ENCODE peak calls at places on chromosomes 2 and 18, in seven cellular contexts. L is NCI-H1092, K is esophagus squamous epithelium, N is SJSA1, U is psoas muscle, R is mesendoderm, P is upper lobe of right lung. F is an unnamed sample.

GRCh38 chr2:43731211-43731610 is 42.6 kb upstream of the DYNC2LI1 start:
- DNase-seq in P (no peak), U (no peak), K (no peak), N (no peak), R (no peak), L (no peak), F (no peak)

GRCh38 chr2:96409543-96410184 is 74.1 kb downstream of the NCAPH start:
- DNase-seq in N (no peak), U (no peak), P (no peak), L (peak), K (no peak), R (no peak), F (no peak)

GRCh38 chr2:174931724-174932123 is 73.5 kb downstream of the CHN1 start:
- DNase-seq in L (no peak), R (peak), P (no peak), N (no peak), K (no peak), U (no peak), F (no peak)

GRCh38 chr2:134567666-134568065 is 151.1 kb downstream of the TMEM163 start:
- DNase-seq in N (no peak), R (no peak), K (no peak), L (no peak), U (no peak), P (no peak), F (no peak)

GRCh38 chr2:234596696-234597575 is 100.1 kb upstream of the ARL4C start:
- DNase-seq in K (no peak), R (no peak), P (no peak), N (no peak), L (no peak), U (no peak), F (no peak)

GRCh38 chr2:95390881-95391321 is 11.6 kb upstream of the FAHD2A start:
- DNase-seq in R (no peak), L (no peak), K (no peak), P (no peak), U (no peak), N (no peak), F (no peak)

GRCh38 chr2:8453904-8454302 is 228.0 kb upstream of the ID2 start:
- DNase-seq in R (peak), P (no peak), N (no peak), U (no peak), L (no peak), K (no peak), F (no peak)

GRCh38 chr2:9652267-9652666 is 21.5 kb upstream of the YWHAQ start:
- DNase-seq in R (no peak), L (no peak), N (no peak), U (no peak), P (no peak), K (no peak), F (no peak)

GRCh38 chr2:169965495-169965894 is 138.2 kb downstream of the UBR3 start:
- DNase-seq in U (no peak), P (no peak), N (no peak), R (no peak), L (no peak), K (no peak), F (no peak)

GRCh38 chr2:123514808-123515207 is 510.3 kb upstream of the CNTNAP5 start:
- DNase-seq in K (no peak), P (no peak), R (peak), L (no peak), N (no peak), U (no peak), F (no peak)

GRCh38 chr18:8890957-8891464 is 185.7 kb downstream of the MTCL1 start:
- DNase-seq in L (no peak), N (peak), P (no peak), K (no peak), R (peak), U (no peak), F (no peak)

GRCh38 chr2:143473206-143473605 is 344.0 kb downstream of the ARHGAP15 start:
- DNase-seq in L (no peak), K (no peak), P (no peak), U (no peak), R (no peak), N (no peak), F (no peak)

GRCh38 chr2:119389615-119390306 is 23.0 kb downstream of the DBI start:
- DNase-seq in P (no peak), U (peak), K (no peak), L (no peak), R (no peak), N (no peak), F (no peak)

GRCh38 chr2:219178377-219179175 is 501 bp downstream of the RETREG2 start:
- DNase-seq in U (peak), K (no peak), P (no peak), L (no peak), R (peak), N (peak), F (peak)

GRCh38 chr2:196808281-196808680 is 874 bp downstream of the C2orf66 start:
- DNase-seq in R (peak), L (no peak), K (no peak), N (no peak), P (no peak), U (no peak), F (no peak)

GRCh38 chr18:140670-141266 is 17.6 kb upstream of the USP14 start:
- DNase-seq in R (no peak), P (no peak), N (no peak), L (no peak), K (no peak), U (no peak), F (no peak)

GRCh38 chr18:37529296-37529695 is 36.3 kb downstream of the CELF4 start:
- DNase-seq in K (no peak), U (no peak), L (no peak), R (no peak), P (no peak), N (no peak), F (no peak)

GRCh38 chr2:176428943-176429469 is 159.8 kb downstream of the MTX2 start:
- DNase-seq in U (no peak), K (no peak), P (no peak), R (no peak), N (no peak), L (no peak), F (no peak)

GRCh38 chr18:41989508-41989907 is 34.5 kb downstream of the PIK3C3 start:
- DNase-seq in U (no peak), K (no peak), R (no peak), P (no peak), N (no peak), L (no peak), F (no peak)

GRCh38 chr2:925711-926110 is 24.9 kb upstream of the SNTG2 start:
- DNase-seq in K (no peak), P (no peak), N (no peak), L (no peak), U (no peak), R (no peak), F (no peak)

GRCh38 chr2:231104115-231104713 is 20.6 kb downstream of the HTR2B start:
- DNase-seq in K (peak), P (no peak), R (peak), N (peak), L (no peak), U (peak), F (peak)

GRCh38 chr2:212735648-212736047 is 197.0 kb upstream of the ERBB4 start:
- DNase-seq in K (no peak), P (no peak), N (no peak), R (no peak), U (no peak), L (no peak), F (no peak)

GRCh38 chr2:222024934-222025890 is 273.6 kb downstream of the PAX3 start:
- DNase-seq in U (no peak), R (peak), K (no peak), P (no peak), N (no peak), L (peak), F (no peak)

GRCh38 chr2:205889073-205889472 is 196.9 kb downstream of the INO80D start:
- DNase-seq in P (no peak), N (no peak), L (no peak), R (no peak), K (no peak), U (no peak), F (no peak)

GRCh38 chr2:143161982-143162837 is 33.0 kb downstream of the ARHGAP15 start:
- DNase-seq in N (no peak), U (peak), R (peak), L (peak), K (no peak), P (no peak), F (peak)

GRCh38 chr2:69385443-69386151 is 1.4 kb downstream of the GFPT1 start:
- DNase-seq in K (no peak), U (no peak), N (no peak), R (peak), L (no peak), P (no peak), F (no peak)

GRCh38 chr2:184611221-184612085 is 13.1 kb downstream of the ZNF804A start:
- DNase-seq in P (no peak), L (no peak), U (no peak), N (no peak), R (peak), K (no peak), F (no peak)

GRCh38 chr2:164386226-164386625 is 235.1 kb downstream of the GRB14 start:
- DNase-seq in L (no peak), P (no peak), U (no peak), K (no peak), N (no peak), R (no peak), F (no peak)

GRCh38 chr2:133200684-133201421 is 367.4 kb downstream of the NCKAP5 start:
- DNase-seq in L (no peak), R (peak), U (no peak), P (no peak), N (peak), K (no peak), F (no peak)

F was measured in gastrocnemius medialis.